ENCODE peak calls at places on chromosomes 1 and 21, in ten cellular contexts. F, N, G, K, A, S, P, U, T and X are unnamed samples.

GRCh38 chr1:108691886-108692723 is at the start of gene PRPF38B:
- DNase-seq in U (peak), K (peak), S (peak), F (peak), G (peak), T (peak), A (peak), N (peak), P (peak), X (peak)

GRCh38 chr1:10302416-10302815 is 92.0 kb downstream of the KIF1B start:
- DNase-seq in P (no peak), G (no peak), N (no peak), T (no peak), F (no peak), K (no peak), A (no peak), S (no peak), U (no peak), X (no peak)

GRCh38 chr1:53365405-53366063 is 37.7 kb upstream of the LRP8 start:
- DNase-seq in A (no peak), T (peak), K (no peak), S (peak), F (no peak), N (peak), G (no peak), P (no peak), U (no peak), X (peak)

GRCh38 chr1:158227904-158228623 is 26.2 kb upstream of the CD1A start:
- DNase-seq in T (no peak), U (no peak), N (no peak), P (no peak), S (no peak), K (no peak), F (no peak), A (no peak), G (no peak), X (no peak)

GRCh38 chr1:158124034-158124433 is 56.7 kb upstream of the CD1D start:
- DNase-seq in T (no peak), S (no peak), F (no peak), A (no peak), G (peak), U (no peak), K (no peak), P (no peak), N (no peak), X (no peak)

GRCh38 chr1:33094971-33095604 is 14.1 kb downstream of the AZIN2 start:
- DNase-seq in F (no peak), T (peak), S (peak), N (peak), U (peak), G (no peak), K (peak), A (no peak), P (peak), X (no peak)

GRCh38 chr1:1924378-1924777 is 5.3 kb upstream of the TMEM52 start:
- DNase-seq in T (no peak), N (no peak), A (no peak), S (no peak), K (no peak), G (peak), P (no peak), F (no peak), U (peak), X (no peak)

GRCh38 chr1:110945626-110946025 is 18.1 kb downstream of the LRIF1 start:
- DNase-seq in A (no peak), P (no peak), S (no peak), U (no peak), T (no peak), K (no peak), N (no peak), G (no peak), F (no peak), X (no peak)

GRCh38 chr1:19786988-19787423 is 12.7 kb downstream of the TMCO4 start:
- DNase-seq in G (no peak), F (no peak), T (no peak), A (no peak), U (no peak), N (peak), S (no peak), P (no peak), K (no peak), X (no peak)

GRCh38 chr1:203480525-203481084 is 5.0 kb downstream of the PRELP start:
- DNase-seq in T (peak), A (peak), N (no peak), P (peak), S (peak), G (peak), U (peak), F (peak), K (no peak), X (peak)

GRCh38 chr1:177567393-177567792 is 396.6 kb downstream of the BRINP2 start:
- DNase-seq in F (no peak), U (no peak), P (peak), A (no peak), T (no peak), S (no peak), K (no peak), N (no peak), G (no peak), X (no peak)

GRCh38 chr21:41378849-41379248 is 17.0 kb downstream of the MX2 start:
- DNase-seq in S (no peak), A (no peak), U (no peak), P (no peak), K (no peak), G (no peak), N (no peak), T (no peak), F (no peak), X (no peak)

GRCh38 chr1:72357411-72357810 is 75.1 kb upstream of the NEGR1 start:
- DNase-seq in P (no peak), A (no peak), T (no peak), K (no peak), S (no peak), N (no peak), G (no peak), U (no peak), F (no peak), X (no peak)

GRCh38 chr1:244341455-244342450 is 110.0 kb downstream of the ADSS2 start:
- DNase-seq in G (no peak), P (no peak), S (no peak), U (no peak), T (no peak), F (no peak), N (peak), K (no peak), A (no peak), X (no peak)

GRCh38 chr1:66223681-66224080 is 310.3 kb upstream of the SGIP1 start:
- DNase-seq in A (no peak), P (no peak), N (no peak), T (no peak), S (no peak), U (no peak), G (no peak), F (no peak), K (no peak), X (no peak)

GRCh38 chr1:119603695-119604094 is 44.4 kb downstream of the ZNF697 start:
- DNase-seq in A (no peak), T (no peak), K (no peak), U (no peak), S (no peak), P (no peak), F (no peak), N (no peak), G (no peak), X (no peak)

GRCh38 chr1:65165269-65166002 is 17.4 kb downstream of the AK4 start:
- DNase-seq in K (no peak), A (no peak), U (no peak), F (no peak), G (no peak), S (no peak), T (no peak), N (no peak), P (no peak), X (no peak)

GRCh38 chr1:14143777-14144176 is 443.8 kb downstream of the PRDM2 start:
- DNase-seq in S (no peak), P (no peak), G (no peak), F (no peak), U (no peak), N (no peak), K (no peak), A (no peak), T (no peak), X (no peak)

GRCh38 chr1:186792870-186793581 is 35.7 kb upstream of the PLA2G4A start:
- DNase-seq in N (no peak), S (no peak), G (no peak), T (no peak), F (no peak), P (no peak), U (no peak), K (no peak), A (no peak), X (no peak)

GRCh38 chr1:89929467-89930063 is 65.3 kb upstream of the ZNF326 start:
- DNase-seq in P (no peak), F (no peak), N (no peak), G (no peak), U (no peak), S (no peak), T (no peak), K (no peak), A (no peak), X (no peak)

GRCh38 chr1:23904748-23905357 is 8.3 kb downstream of the CNR2 start:
- DNase-seq in G (no peak), P (no peak), N (no peak), U (no peak), F (no peak), K (no peak), S (no peak), T (no peak), A (no peak), X (no peak)

GRCh38 chr1:242425232-242425631 is 99.3 kb downstream of the PLD5 start:
- DNase-seq in N (no peak), G (no peak), S (no peak), K (no peak), P (peak), T (no peak), U (no peak), F (no peak), A (no peak), X (no peak)

GRCh38 chr1:154866995-154867795 is 2.9 kb downstream of the KCNN3 start:
- DNase-seq in N (no peak), U (peak), S (no peak), T (peak), K (no peak), F (no peak), G (no peak), P (no peak), A (no peak), X (no peak)

GRCh38 chr1:165827199-165828102 is at the start of gene UCK2:
- DNase-seq in U (peak), A (peak), K (peak), P (peak), G (peak), F (peak), T (peak), N (peak), S (peak), X (peak)

GRCh38 chr1:53430779-53431178 is 28.4 kb upstream of the DMRTB1 start:
- DNase-seq in T (no peak), N (no peak), S (no peak), K (no peak), U (no peak), G (no peak), F (no peak), A (no peak), P (no peak), X (no peak)

GRCh38 chr1:109805486-109806180 is 41.9 kb upstream of the EPS8L3 start:
- DNase-seq in G (no peak), U (no peak), T (no peak), P (no peak), F (no peak), N (no peak), S (no peak), K (no peak), A (no peak), X (no peak)

GRCh38 chr1:1610796-1611597 is 4.3 kb upstream of the MIB2 start:
- DNase-seq in A (no peak), N (no peak), T (no peak), G (peak), S (no peak), F (no peak), K (no peak), U (no peak), P (no peak), X (peak)

GRCh38 chr1:10761503-10762152 is 34.8 kb downstream of the CASZ1 start:
- DNase-seq in A (no peak), S (no peak), P (no peak), T (no peak), N (no peak), U (no peak), F (no peak), K (no peak), G (peak), X (peak)

GRCh38 chr21:17003763-17004373 is 509.0 kb upstream of the CXADR start:
- DNase-seq in P (no peak), K (no peak), S (no peak), F (no peak), N (no peak), U (no peak), G (no peak), T (no peak), A (no peak), X (no peak)

GRCh38 chr1:201429771-201430501 is 8.4 kb upstream of the TNNI1 start:
- DNase-seq in G (no peak), A (no peak), T (no peak), K (no peak), N (no peak), P (no peak), F (no peak), U (no peak), S (no peak), X (no peak)

GRCh38 chr21:44444286-44444931 is 10.9 kb upstream of the LRRC3 start:
- DNase-seq in T (no peak), G (no peak), F (peak), S (no peak), U (no peak), K (no peak), A (no peak), N (peak), P (peak), X (peak)

GRCh38 chr1:153990468-153991150 is at the start of gene RPS27:
- DNase-seq in G (peak), T (peak), K (peak), A (peak), F (peak), U (peak), N (peak), P (peak), S (peak), X (peak)

GRCh38 chr1:44602675-44603610 is 71.3 kb downstream of the TMEM53 start:
- DNase-seq in U (peak), P (no peak), K (no peak), N (no peak), S (no peak), G (no peak), A (no peak), F (no peak), T (no peak), X (no peak)

GRCh38 chr1:31987231-31987630 is 26.4 kb upstream of the KHDRBS1 start:
- DNase-seq in P (no peak), F (no peak), U (peak), N (peak), A (no peak), G (no peak), K (no peak), S (no peak), T (peak), X (no peak)

GRCh38 chr1:31981976-31982375 is 31.7 kb upstream of the KHDRBS1 start:
- DNase-seq in A (peak), G (no peak), P (no peak), N (no peak), T (no peak), F (no peak), K (no peak), U (no peak), S (no peak), X (no peak)

GRCh38 chr1:31980835-31981782 is 32.6 kb upstream of the KHDRBS1 start:
- DNase-seq in P (no peak), G (no peak), A (no peak), K (no peak), U (no peak), F (no peak), N (no peak), T (no peak), S (no peak), X (no peak)

GRCh38 chr1:31984419-31985347 is 29.0 kb upstream of the KHDRBS1 start:
- DNase-seq in G (no peak), U (no peak), N (no peak), A (peak), S (no peak), K (no peak), F (no peak), T (peak), P (no peak), X (no peak)

GRCh38 chr1:31985430-31985829 is 28.2 kb upstream of the KHDRBS1 start:
- DNase-seq in S (no peak), P (no peak), T (no peak), F (no peak), K (no peak), A (no peak), U (no peak), N (no peak), G (no peak), X (no peak)
- H3K27ac ChIP-seq in S (no peak), P (no peak), T (peak), F (peak), K (peak), A (peak), U (peak), N (no peak), G (no peak), X (no peak)

DNA sequence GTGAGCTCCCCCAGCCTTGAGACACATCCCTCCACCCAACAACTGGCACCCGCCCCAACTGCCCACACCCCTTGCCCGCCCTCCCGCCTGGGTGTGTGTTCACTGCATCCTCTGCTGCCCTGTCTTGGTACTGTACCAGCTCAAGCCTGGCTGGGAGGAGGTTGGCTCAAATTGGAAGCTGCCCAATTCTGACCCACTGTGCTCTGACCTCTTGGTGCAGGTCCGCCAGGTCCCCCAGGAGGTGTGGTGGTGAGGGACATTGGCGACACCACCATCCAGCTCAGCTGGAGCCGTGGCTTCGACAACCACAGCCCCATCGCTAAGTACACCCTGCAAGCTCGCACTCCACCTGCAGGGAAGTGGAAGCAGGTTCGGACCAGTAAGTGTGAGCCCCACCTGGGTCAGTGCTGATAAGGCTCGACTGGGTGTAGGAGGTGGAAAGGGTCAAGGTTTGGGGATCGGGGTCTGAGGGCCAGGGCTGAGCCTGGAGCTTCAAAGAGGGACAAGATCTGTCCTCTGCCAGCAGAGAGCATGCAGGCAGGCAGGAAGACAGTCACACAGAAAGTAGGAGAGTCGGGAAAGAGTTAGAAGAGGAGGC is 17.9 kb downstream of the TMEM81 start:
- DNase-seq in P (peak), T (no peak), N (no peak), K (no peak), U (peak), G (no peak), A (no peak), S (no peak), F (no peak), X (no peak)
- TF ChIP-seq CTCF in P (peak), T (peak), N (peak), K (no peak), U (peak), G (no peak), A (no peak), S (no peak), F (peak), X (no peak)

GRCh38 chr1:150881331-150882070 is 5.1 kb upstream of the ARNT start:
- DNase-seq in T (no peak), S (peak), A (no peak), F (no peak), U (no peak), P (no peak), K (no peak), G (no peak), N (no peak), X (no peak)
- H3K27ac ChIP-seq in T (no peak), S (peak), A (no peak), F (peak), U (no peak), P (no peak), K (peak), G (no peak), N (no peak), X (peak)

GRCh38 chr1:146021046-146021445 is 489 bp downstream of the HJV start:
- DNase-seq in S (no peak), K (no peak), U (no peak), G (no peak), P (no peak), F (no peak), A (no peak), T (no peak), N (no peak), X (no peak)
- TF ChIP-seq CTCF in S (no peak), K (no peak), U (no peak), G (no peak), P (no peak), F (no peak), A (no peak), T (no peak), N (no peak), X (no peak)

DNA sequence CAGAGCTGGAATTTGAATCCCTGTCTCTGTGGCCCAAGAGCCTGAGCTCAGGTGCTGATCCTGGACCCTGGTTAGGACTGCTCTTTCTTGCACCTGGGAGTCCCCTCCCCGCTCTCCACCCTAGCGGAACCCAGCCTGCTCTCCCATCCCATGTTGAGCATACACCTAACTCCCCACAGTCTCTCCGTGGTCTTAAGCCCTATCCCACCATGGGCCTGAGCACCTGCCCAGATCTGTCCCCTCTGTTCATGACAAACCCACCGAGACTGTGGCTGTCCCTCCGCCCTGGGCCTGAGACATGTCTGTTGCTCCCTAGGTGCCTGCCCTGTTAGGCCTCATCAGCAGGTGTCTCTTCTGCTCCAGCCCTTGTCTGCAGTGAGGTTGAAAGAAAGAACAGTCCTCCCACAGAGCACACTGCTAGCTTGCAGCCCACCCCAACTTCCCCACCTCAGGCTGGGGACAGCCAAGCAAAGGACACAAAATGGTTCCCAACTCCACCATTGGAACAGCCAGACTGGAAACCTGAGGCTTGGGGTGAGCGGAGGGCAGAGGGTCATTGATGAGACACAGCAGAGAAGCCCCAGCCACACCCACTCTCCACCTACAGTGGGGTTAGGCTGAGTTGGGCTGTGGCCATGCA is 118.5 kb downstream of the MATN1 start:
- DNase-seq in T (no peak), F (no peak), A (no peak), K (no peak), P (no peak), G (no peak), N (no peak), S (no peak), U (no peak), X (no peak)
- H3K27ac ChIP-seq in T (no peak), F (no peak), A (no peak), K (no peak), P (no peak), G (no peak), N (no peak), S (no peak), U (no peak), X (no peak)

DNA sequence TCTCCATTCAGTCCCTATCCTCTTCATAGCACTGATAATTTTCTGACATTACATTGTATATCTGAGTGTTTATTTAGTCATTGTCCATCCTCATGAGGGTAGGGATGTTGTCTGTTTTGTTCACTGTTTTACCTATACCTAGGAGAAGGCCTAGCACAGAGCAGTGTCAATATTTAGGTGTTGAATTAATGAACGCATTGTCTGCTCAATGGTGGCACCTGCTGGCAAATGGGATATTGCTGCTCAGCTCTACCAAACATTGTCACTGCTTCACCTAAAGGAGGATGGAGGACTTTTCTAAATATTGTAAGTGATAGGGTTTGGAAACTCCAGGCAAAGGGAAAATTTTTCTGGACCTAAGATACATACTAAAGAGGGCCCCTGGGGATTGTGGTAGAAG is 243.9 kb downstream of the RRAGC start:
- DNase-seq in A (no peak), N (no peak), U (no peak), T (no peak), G (no peak), S (no peak), K (no peak), F (no peak), P (no peak), X (no peak)
- TF ChIP-seq CTCF in A (no peak), N (no peak), U (peak), T (no peak), G (no peak), S (no peak), K (no peak), F (no peak), P (peak), X (no peak)

DNA sequence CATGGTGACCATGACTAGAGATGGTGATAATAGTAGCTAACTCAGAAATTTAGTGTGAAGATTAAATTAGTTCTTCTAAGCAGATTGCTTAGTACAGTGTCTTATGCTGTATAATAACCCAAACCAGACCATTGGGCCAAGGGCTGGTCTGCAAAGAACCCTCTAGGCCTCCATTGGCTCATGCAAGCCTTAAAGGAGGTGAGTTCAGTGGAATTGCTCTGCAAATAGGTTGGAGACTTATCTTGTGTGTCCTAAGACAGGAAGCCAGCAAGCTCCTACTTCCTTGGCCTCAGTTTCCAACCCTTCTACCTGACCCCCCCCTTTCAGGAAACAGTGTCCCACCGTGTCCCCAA is 1.8 kb upstream of the MEF2D start:
- DNase-seq in K (no peak), P (no peak), N (no peak), G (no peak), U (no peak), S (no peak), A (no peak), F (no peak), T (no peak), X (no peak)
- H3K27ac ChIP-seq in K (peak), P (peak), N (peak), G (peak), U (peak), S (peak), A (peak), F (peak), T (peak), X (peak)